ENCODE peak calls at places on chromosomes 2 and 18, in six cellular contexts. T is SK-N-SH, S is A549, H is IMR-90, A is H1, I is GM12878. L is an unnamed sample.

GRCh38 chr2:7748717-7749415 is 831.7 kb downstream of the RNF144A start:
- DNase-seq in T (no peak), A (no peak), H (peak), I (no peak), S (no peak), L (no peak)

GRCh38 chr2:226795281-226796011 is 4.2 kb downstream of the IRS1 start:
- DNase-seq in T (peak), S (no peak), H (peak), I (no peak), A (peak), L (no peak)

GRCh38 chr2:223003191-223003590 is 48.8 kb upstream of the KCNE4 start:
- DNase-seq in S (no peak), I (no peak), A (no peak), T (no peak), H (peak), L (no peak)

GRCh38 chr2:28437918-28438317 is 45.3 kb downstream of the FOSL2 start:
- DNase-seq in T (no peak), A (no peak), I (no peak), H (no peak), S (no peak), L (no peak)

GRCh38 chr18:79947054-79947755 is 4.2 kb downstream of the SLC66A2 start:
- DNase-seq in H (peak), S (no peak), T (no peak), I (no peak), A (no peak), L (no peak)

GRCh38 chr18:74524097-74524496 is 10.2 kb upstream of the CNDP1 start:
- DNase-seq in H (peak), I (no peak), T (no peak), S (no peak), A (no peak), L (no peak)

GRCh38 chr2:64204006-64204632 is 59.9 kb upstream of the PELI1 start:
- DNase-seq in H (peak), I (peak), S (no peak), T (no peak), A (no peak), L (no peak)

GRCh38 chr2:216034065-216034464 is 20.7 kb upstream of the MREG start:
- DNase-seq in A (peak), I (peak), H (peak), S (peak), T (peak), L (peak)

GRCh38 chr2:240121675-240122074 is 14.4 kb downstream of the COPS9 start:
- DNase-seq in A (no peak), I (no peak), T (peak), S (no peak), H (no peak), L (no peak)

GRCh38 chr2:169892951-169893350 is 65.7 kb downstream of the UBR3 start:
- DNase-seq in T (no peak), A (no peak), S (no peak), I (no peak), H (no peak), L (no peak)

GRCh38 chr2:169891593-169892298 is 64.5 kb downstream of the UBR3 start:
- DNase-seq in I (no peak), S (peak), A (no peak), H (peak), T (no peak), L (no peak)

GRCh38 chr2:169897834-169898233 is 70.6 kb downstream of the UBR3 start:
- DNase-seq in H (no peak), S (no peak), I (no peak), A (no peak), T (no peak), L (no peak)

GRCh38 chr2:169900686-169901085 is 73.4 kb downstream of the UBR3 start:
- DNase-seq in H (peak), S (no peak), I (no peak), T (no peak), A (no peak), L (no peak)

GRCh38 chr2:169895294-169895985 is 68.2 kb downstream of the UBR3 start:
- DNase-seq in H (peak), S (peak), T (no peak), A (no peak), I (no peak), L (no peak)
- TF ChIP-seq RFX5 in H (no peak), S (no peak), T (no peak), A (no peak), I (no peak), L (no peak)

DNA sequence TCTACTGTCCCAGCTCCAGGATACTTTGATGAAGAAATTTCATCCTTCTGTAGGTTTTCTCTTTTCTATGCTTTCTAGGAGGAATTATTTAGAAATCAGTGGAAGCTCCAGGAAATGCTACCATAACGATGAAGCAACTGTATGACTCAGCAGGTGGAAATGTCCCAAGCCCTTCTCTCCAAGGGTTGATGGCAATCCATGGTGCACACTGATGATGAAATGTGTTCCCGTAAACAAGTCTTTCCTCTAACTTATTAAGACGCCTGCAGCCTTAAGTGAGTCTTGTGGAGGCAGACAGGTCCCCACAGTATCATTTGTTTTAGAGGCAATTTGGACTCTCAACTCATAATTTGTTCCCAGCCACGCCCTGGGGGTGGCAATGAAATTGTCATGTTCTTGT is 777.6 kb upstream of the SOX11 start:
- DNase-seq in H (no peak), S (peak), I (no peak), A (no peak), T (no peak), L (no peak)
- TF ChIP-seq RFX5 in H (no peak), S (no peak), I (no peak), A (no peak), T (no peak), L (no peak)

GRCh38 chr2:190763100-190763499 is 114.2 kb downstream of the NAB1 start:
- DNase-seq in T (no peak), I (no peak), A (no peak), S (no peak), H (no peak), L (no peak)

GRCh38 chr2:190755796-190756415 is 107.0 kb downstream of the NAB1 start:
- DNase-seq in I (no peak), H (peak), S (no peak), A (no peak), T (no peak), L (no peak)

GRCh38 chr2:190762569-190762968 is 113.7 kb downstream of the NAB1 start:
- DNase-seq in T (no peak), H (no peak), S (no peak), A (no peak), I (no peak), L (peak)

GRCh38 chr2:190763901-190764514 is 115.1 kb downstream of the NAB1 start:
- DNase-seq in T (no peak), S (no peak), I (no peak), H (peak), A (no peak), L (peak)

GRCh38 chr2:190759749-190760213 is 110.9 kb downstream of the NAB1 start:
- DNase-seq in S (peak), I (no peak), H (peak), T (no peak), A (no peak), L (peak)
- TF ChIP-seq RFX5 in S (no peak), I (no peak), H (no peak), T (no peak), A (no peak), L (no peak)

GRCh38 chr2:182422864-182423263 is 4.0 kb downstream of the PDE1A start:
- DNase-seq in A (no peak), T (no peak), I (no peak), H (no peak), S (no peak), L (no peak)
- TF ChIP-seq RFX5 in A (no peak), T (no peak), I (no peak), H (no peak), S (no peak), L (no peak)

L was measured in K562.